ENCODE peak calls at places on chromosomes 5 and 9, in four cellular contexts. One of them, this sample, is unnamed.

GRCh38 chr5:98927242-98927987 is 1.4 kb downstream of the CHD1 start:
- DNase-seq in stimulated activated CD4-positive, alpha-beta T cell treated with anti-CD3 and anti-CD28 coated beads, Interleukin-15, amount 100 ng/mL, for 1 hour: peak
- DNase-seq in T-cell: peak
- DNase-seq in COR-L47: peak
- DNase-seq in this sample: peak

GRCh38 chr9:33202552-33203300 is 35.6 kb upstream of the B4GALT1 start:
- DNase-seq in stimulated activated CD4-positive, alpha-beta T cell treated with anti-CD3 and anti-CD28 coated beads, Interleukin-15, amount 100 ng/mL, for 1 hour: no peak
- DNase-seq in T-cell: peak
- DNase-seq in COR-L47: no peak
- DNase-seq in this sample: peak

GRCh38 chr9:16139781-16140180 is 586.9 kb downstream of the CCDC171 start:
- DNase-seq in stimulated activated CD4-positive, alpha-beta T cell treated with anti-CD3 and anti-CD28 coated beads, Interleukin-15, amount 100 ng/mL, for 1 hour: no peak
- DNase-seq in T-cell: no peak
- DNase-seq in COR-L47: no peak
- DNase-seq in this sample: no peak

GRCh38 chr5:83718195-83718825 is 2.3 kb downstream of the HAPLN1 start:
- DNase-seq in stimulated activated CD4-positive, alpha-beta T cell treated with anti-CD3 and anti-CD28 coated beads, Interleukin-15, amount 100 ng/mL, for 1 hour: no peak
- DNase-seq in T-cell: no peak
- DNase-seq in COR-L47: peak
- DNase-seq in this sample: peak

GRCh38 chr9:642014-642413 is 199.5 kb upstream of the DMRT1 start:
- DNase-seq in stimulated activated CD4-positive, alpha-beta T cell treated with anti-CD3 and anti-CD28 coated beads, Interleukin-15, amount 100 ng/mL, for 1 hour: no peak
- DNase-seq in T-cell: no peak
- DNase-seq in COR-L47: no peak
- DNase-seq in this sample: no peak

GRCh38 chr9:131217321-131218031 is 58.8 kb downstream of the FAM78A start:
- DNase-seq in stimulated activated CD4-positive, alpha-beta T cell treated with anti-CD3 and anti-CD28 coated beads, Interleukin-15, amount 100 ng/mL, for 1 hour: no peak
- DNase-seq in T-cell: no peak
- DNase-seq in COR-L47: no peak
- DNase-seq in this sample: no peak

GRCh38 chr9:8576741-8577140 is 777.2 kb upstream of the DMAC1 start:
- DNase-seq in stimulated activated CD4-positive, alpha-beta T cell treated with anti-CD3 and anti-CD28 coated beads, Interleukin-15, amount 100 ng/mL, for 1 hour: no peak
- DNase-seq in T-cell: no peak
- DNase-seq in COR-L47: no peak
- DNase-seq in this sample: no peak

GRCh38 chr5:79236364-79236969 is 536 bp downstream of the JMY start:
- DNase-seq in stimulated activated CD4-positive, alpha-beta T cell treated with anti-CD3 and anti-CD28 coated beads, Interleukin-15, amount 100 ng/mL, for 1 hour: peak
- DNase-seq in T-cell: peak
- DNase-seq in COR-L47: peak
- DNase-seq in this sample: peak

GRCh38 chr5:154467655-154468354 is 10.2 kb downstream of the HAND1 start:
- DNase-seq in stimulated activated CD4-positive, alpha-beta T cell treated with anti-CD3 and anti-CD28 coated beads, Interleukin-15, amount 100 ng/mL, for 1 hour: peak
- DNase-seq in T-cell: peak
- DNase-seq in COR-L47: peak
- DNase-seq in this sample: peak

GRCh38 chr5:131379071-131379538 is 115.3 kb downstream of the CDC42SE2 start:
- DNase-seq in stimulated activated CD4-positive, alpha-beta T cell treated with anti-CD3 and anti-CD28 coated beads, Interleukin-15, amount 100 ng/mL, for 1 hour: no peak
- DNase-seq in T-cell: peak
- DNase-seq in COR-L47: no peak
- DNase-seq in this sample: no peak

GRCh38 chr9:126965541-126966428 is 51.2 kb downstream of the RALGPS1 start:
- DNase-seq in stimulated activated CD4-positive, alpha-beta T cell treated with anti-CD3 and anti-CD28 coated beads, Interleukin-15, amount 100 ng/mL, for 1 hour: no peak
- DNase-seq in T-cell: peak
- DNase-seq in COR-L47: peak
- DNase-seq in this sample: peak

GRCh38 chr5:75322066-75322465 is 15.0 kb upstream of the HMGCR start:
- DNase-seq in stimulated activated CD4-positive, alpha-beta T cell treated with anti-CD3 and anti-CD28 coated beads, Interleukin-15, amount 100 ng/mL, for 1 hour: no peak
- DNase-seq in T-cell: no peak
- DNase-seq in COR-L47: no peak
- DNase-seq in this sample: no peak

GRCh38 chr9:121122450-121123032 is 47.8 kb downstream of the CNTRL start:
- DNase-seq in stimulated activated CD4-positive, alpha-beta T cell treated with anti-CD3 and anti-CD28 coated beads, Interleukin-15, amount 100 ng/mL, for 1 hour: no peak
- DNase-seq in T-cell: no peak
- DNase-seq in COR-L47: no peak
- DNase-seq in this sample: no peak

GRCh38 chr5:154386952-154387629 is 58.7 kb upstream of the SAP30L start:
- DNase-seq in stimulated activated CD4-positive, alpha-beta T cell treated with anti-CD3 and anti-CD28 coated beads, Interleukin-15, amount 100 ng/mL, for 1 hour: no peak
- DNase-seq in T-cell: no peak
- DNase-seq in COR-L47: no peak
- DNase-seq in this sample: no peak

GRCh38 chr5:97096096-97096648 is 46.2 kb downstream of the LIX1 start:
- DNase-seq in stimulated activated CD4-positive, alpha-beta T cell treated with anti-CD3 and anti-CD28 coated beads, Interleukin-15, amount 100 ng/mL, for 1 hour: no peak
- DNase-seq in T-cell: no peak
- DNase-seq in COR-L47: no peak
- DNase-seq in this sample: no peak

GRCh38 chr5:57422341-57422740 is 60.3 kb downstream of the ACTBL2 start:
- DNase-seq in stimulated activated CD4-positive, alpha-beta T cell treated with anti-CD3 and anti-CD28 coated beads, Interleukin-15, amount 100 ng/mL, for 1 hour: no peak
- DNase-seq in T-cell: no peak
- DNase-seq in COR-L47: no peak
- DNase-seq in this sample: no peak

GRCh38 chr9:127905788-127906191 is 6.4 kb upstream of the ST6GALNAC6 start:
- DNase-seq in stimulated activated CD4-positive, alpha-beta T cell treated with anti-CD3 and anti-CD28 coated beads, Interleukin-15, amount 100 ng/mL, for 1 hour: peak
- DNase-seq in T-cell: peak
- DNase-seq in COR-L47: no peak
- DNase-seq in this sample: peak

GRCh38 chr5:172364773-172365172 is 81.2 kb upstream of the UBTD2 start:
- DNase-seq in stimulated activated CD4-positive, alpha-beta T cell treated with anti-CD3 and anti-CD28 coated beads, Interleukin-15, amount 100 ng/mL, for 1 hour: no peak
- DNase-seq in T-cell: no peak
- DNase-seq in COR-L47: no peak
- DNase-seq in this sample: no peak

GRCh38 chr5:89930591-89931383 is 478.8 kb downstream of the CETN3 start:
- DNase-seq in stimulated activated CD4-positive, alpha-beta T cell treated with anti-CD3 and anti-CD28 coated beads, Interleukin-15, amount 100 ng/mL, for 1 hour: no peak
- DNase-seq in T-cell: no peak
- DNase-seq in COR-L47: no peak
- DNase-seq in this sample: no peak

GRCh38 chr9:89122944-89123343 is 55.7 kb downstream of the SHC3 start:
- DNase-seq in stimulated activated CD4-positive, alpha-beta T cell treated with anti-CD3 and anti-CD28 coated beads, Interleukin-15, amount 100 ng/mL, for 1 hour: no peak
- DNase-seq in T-cell: no peak
- DNase-seq in COR-L47: no peak
- DNase-seq in this sample: no peak

GRCh38 chr5:13276143-13276542 is 668.3 kb downstream of the DNAH5 start:
- DNase-seq in stimulated activated CD4-positive, alpha-beta T cell treated with anti-CD3 and anti-CD28 coated beads, Interleukin-15, amount 100 ng/mL, for 1 hour: no peak
- DNase-seq in T-cell: no peak
- DNase-seq in COR-L47: no peak
- DNase-seq in this sample: no peak

GRCh38 chr5:151454166-151454565 is 6.8 kb downstream of the SLC36A1 start:
- DNase-seq in stimulated activated CD4-positive, alpha-beta T cell treated with anti-CD3 and anti-CD28 coated beads, Interleukin-15, amount 100 ng/mL, for 1 hour: no peak
- DNase-seq in T-cell: no peak
- DNase-seq in COR-L47: no peak
- DNase-seq in this sample: no peak

GRCh38 chr9:85631809-85632208 is 109.9 kb downstream of the AGTPBP1 start:
- DNase-seq in stimulated activated CD4-positive, alpha-beta T cell treated with anti-CD3 and anti-CD28 coated beads, Interleukin-15, amount 100 ng/mL, for 1 hour: no peak
- DNase-seq in T-cell: no peak
- DNase-seq in COR-L47: no peak
- DNase-seq in this sample: no peak

GRCh38 chr5:36450229-36451024 is 148.7 kb upstream of the RANBP3L start:
- DNase-seq in stimulated activated CD4-positive, alpha-beta T cell treated with anti-CD3 and anti-CD28 coated beads, Interleukin-15, amount 100 ng/mL, for 1 hour: no peak
- DNase-seq in T-cell: no peak
- DNase-seq in COR-L47: no peak
- DNase-seq in this sample: no peak

GRCh38 chr9:88011005-88011766 is 36.9 kb upstream of the CDK20 start:
- DNase-seq in stimulated activated CD4-positive, alpha-beta T cell treated with anti-CD3 and anti-CD28 coated beads, Interleukin-15, amount 100 ng/mL, for 1 hour: no peak
- DNase-seq in T-cell: no peak
- DNase-seq in COR-L47: no peak
- DNase-seq in this sample: no peak

GRCh38 chr5:26945881-26946280 is 92.5 kb downstream of the CDH9 start:
- DNase-seq in stimulated activated CD4-positive, alpha-beta T cell treated with anti-CD3 and anti-CD28 coated beads, Interleukin-15, amount 100 ng/mL, for 1 hour: no peak
- DNase-seq in T-cell: no peak
- DNase-seq in COR-L47: no peak
- DNase-seq in this sample: no peak

This sample was measured in activated CD8-positive, alpha-beta T cell treated with anti-CD3 and anti-CD28 coated beads, Interleukin-2, amount 10 ng/mL, durations not matched to agents 7 days and 5 days.